ENCODE peak calls at places on chromosomes 5 and 9, in four cellular contexts. A is heart right ventricle, Y is cardiac muscle cell, N is hepatocyte. C is an unnamed sample.
A peak's percentile ranks its signal among the peaks of the same experiment; 100 is the strongest.

GRCh38 chr9:112288029-112288428 is 45.4 kb downstream of the PTBP3 start:
- DNase-seq in N (no peak), A (no peak), Y (peak; percentile 32), C (no peak)

GRCh38 chr5:61162010-61162831 is at the start of gene SMIM15:
- DNase-seq in Y (peak; percentile 90), A (peak; percentile 89), N (peak; percentile 95), C (peak; percentile 83)

GRCh38 chr5:32428426-32428825 is 16.1 kb downstream of the ZFR start:
- DNase-seq in A (no peak), Y (no peak), N (no peak), C (no peak)

GRCh38 chr5:1011226-1011631 is 2.6 kb downstream of the NKD2 start:
- DNase-seq in A (peak; percentile 16), Y (peak; percentile 28), N (peak; percentile 63), C (no peak)

GRCh38 chr9:96061293-96061987 is 185.9 kb downstream of the ERCC6L2 start:
- DNase-seq in Y (peak; percentile 77), A (no peak), N (peak; percentile 65), C (no peak)

GRCh38 chr9:124217839-124218437 is 39.8 kb upstream of the NEK6 start:
- DNase-seq in Y (no peak), A (no peak), N (no peak), C (peak; percentile 19)

GRCh38 chr9:77959803-77960202 is 71.8 kb downstream of the GNAQ start:
- DNase-seq in N (no peak), Y (no peak), A (no peak), C (no peak)

GRCh38 chr5:32538031-32538547 is 47.3 kb upstream of the SUB1 start:
- DNase-seq in N (no peak), Y (peak; percentile 49), A (peak; percentile 29), C (no peak)

GRCh38 chr5:107526263-107526937 is 144.3 kb downstream of the EFNA5 start:
- DNase-seq in Y (peak; percentile 26), A (no peak), N (no peak), C (no peak)

GRCh38 chr5:375921-376871 is 54.7 kb downstream of the AHRR start:
- DNase-seq in N (no peak), Y (no peak), A (no peak), C (peak; percentile 6)

GRCh38 chr5:150640311-150641005 is at the start of gene SYNPO:
- DNase-seq in N (peak; percentile 87), Y (peak; percentile 99), A (peak; percentile 74), C (no peak)

GRCh38 chr5:10792336-10792735 is 31.3 kb upstream of the DAP start:
- DNase-seq in Y (no peak), N (no peak), A (no peak), C (no peak)

GRCh38 chr9:109487247-109487646 is 10.9 kb downstream of the PTPN3 start:
- DNase-seq in Y (no peak), N (peak; percentile 32), A (no peak), C (no peak)

GRCh38 chr9:137178201-137178938 is 6.5 kb upstream of the TMEM210 start:
- DNase-seq in A (no peak), Y (no peak), N (no peak), C (no peak)

GRCh38 chr5:1538741-1539392 is 15.1 kb upstream of the LPCAT1 start:
- DNase-seq in Y (no peak), N (no peak), A (no peak), C (peak; percentile 3)

GRCh38 chr9:38401994-38402393 is 9.5 kb downstream of the ALDH1B1 start:
- DNase-seq in N (no peak), A (no peak), Y (no peak), C (no peak)

GRCh38 chr5:65100846-65101678 is 332.3 kb downstream of the CWC27 start:
- DNase-seq in N (peak; percentile 80), A (peak; percentile 45), Y (peak; percentile 92), C (no peak)

GRCh38 chr9:19270421-19270949 is 40.0 kb downstream of the DENND4C start:
- DNase-seq in N (no peak), A (no peak), Y (no peak), C (no peak)

GRCh38 chr9:88173378-88173999 is 35.2 kb upstream of the SPATA31C2 start:
- DNase-seq in A (peak; percentile 27), Y (peak; percentile 85), N (peak; percentile 70), C (no peak)

GRCh38 chr5:22549876-22550671 is 303.1 kb downstream of the CDH12 start:
- DNase-seq in A (no peak), Y (no peak), N (no peak), C (no peak)

GRCh38 chr5:160439205-160439600 is 17.5 kb downstream of the PTTG1 start:
- DNase-seq in A (peak; percentile 86), Y (peak; percentile 85), N (peak; percentile 85), C (peak; percentile 80)

GRCh38 chr5:115961413-115962238 is 649 bp upstream of the LVRN start:
- DNase-seq in Y (no peak), N (no peak), A (peak; percentile 6), C (no peak)

GRCh38 chr5:180343110-180343845 is 9.9 kb downstream of the GFPT2 start:
- DNase-seq in N (no peak), Y (peak; percentile 74), A (no peak), C (no peak)

GRCh38 chr9:133939845-133940244 is 52.3 kb downstream of the VAV2 start:
- DNase-seq in N (no peak), Y (no peak), A (no peak), C (no peak)

GRCh38 chr5:14036514-14036913 is 92.0 kb upstream of the DNAH5 start:
- DNase-seq in N (peak; percentile 26), A (no peak), Y (no peak), C (no peak)

GRCh38 chr9:113381909-113382411 is 5.2 kb upstream of the HDHD3 start:
- DNase-seq in Y (no peak), N (peak; percentile 84), A (no peak), C (peak; percentile 71)

GRCh38 chr5:147509710-147510651 is at the start of gene DPYSL3:
- DNase-seq in A (peak; percentile 77), N (peak; percentile 87), Y (peak; percentile 89), C (peak; percentile 33)

GRCh38 chr5:143488372-143488771 is 84.9 kb upstream of the NR3C1 start:
- DNase-seq in Y (no peak), N (no peak), A (no peak), C (no peak)

GRCh38 chr5:68258531-68258930 is 43.0 kb downstream of the PIK3R1 start:
- DNase-seq in Y (no peak), N (no peak), A (no peak), C (no peak)

GRCh38 chr9:126148523-126148870 is 178.1 kb upstream of the MVB12B start:
- DNase-seq in Y (no peak), A (no peak), N (no peak), C (no peak)

GRCh38 chr5:169169786-169170185 is 131.2 kb downstream of the SLIT3 start:
- DNase-seq in Y (no peak), A (no peak), N (no peak), C (no peak)

GRCh38 chr5:31492824-31493223 is 39.1 kb downstream of the DROSHA start:
- DNase-seq in A (no peak), Y (peak; percentile 14), N (no peak), C (no peak)

GRCh38 chr9:38619556-38620447 is 594 bp downstream of the ANKRD18A start:
- DNase-seq in Y (no peak), N (peak; percentile 14), A (no peak), C (no peak)

GRCh38 chr5:34918025-34918424 is 2.5 kb downstream of the BRIX1 start:
- DNase-seq in N (no peak), Y (no peak), A (no peak), C (no peak)

GRCh38 chr5:34915139-34915855 is at the start of the genes BRIX1 and RAD1:
- DNase-seq in N (peak; percentile 98), Y (peak; percentile 98), A (peak; percentile 95), C (peak; percentile 95)

GRCh38 chr5:34914671-34915138 is 599 bp downstream of the RAD1 start:
- DNase-seq in A (peak; percentile 20), Y (peak; percentile 38), N (peak; percentile 31), C (no peak)

GRCh38 chr5:34915856-34916192 is 313 bp downstream of the BRIX1 start:
- DNase-seq in A (no peak), N (peak; percentile 20), Y (no peak), C (no peak)

GRCh38 chr5:34916518-34916917 is 1.0 kb downstream of the BRIX1 start:
- DNase-seq in Y (no peak), A (no peak), N (no peak), C (no peak)
- H3K4me3 ChIP-seq in Y (peak overlapping the region; percentile 97), A (peak overlapping the region; percentile 87), N (peak overlapping the region; percentile 85), C (peak overlapping the region; percentile 100)

DNA sequence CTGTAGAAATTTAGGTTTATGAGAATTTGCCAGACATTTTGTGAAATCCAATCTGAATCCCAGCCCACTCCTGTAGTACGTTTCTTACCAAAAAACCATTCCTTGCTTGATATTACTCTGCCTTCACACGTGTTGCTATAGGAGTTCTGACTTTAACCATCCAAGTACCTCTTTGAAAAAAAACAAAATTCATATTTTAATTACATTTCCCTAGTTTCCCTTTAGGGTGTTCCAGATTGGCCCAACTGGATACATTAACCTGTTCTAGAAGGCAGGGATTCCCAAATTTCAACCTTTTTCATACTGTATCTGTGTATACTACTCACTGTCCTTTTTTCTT is 1.4 kb upstream of the PJA2 start:
- DNase-seq in Y (no peak), A (no peak), N (no peak), C (no peak)
- H3K27ac ChIP-seq in Y (peak overlapping the region; percentile 97), A (peak overlapping the region; percentile 97), N (peak overlapping the region; percentile 93), C (peak overlapping the region; percentile 97)

DNA sequence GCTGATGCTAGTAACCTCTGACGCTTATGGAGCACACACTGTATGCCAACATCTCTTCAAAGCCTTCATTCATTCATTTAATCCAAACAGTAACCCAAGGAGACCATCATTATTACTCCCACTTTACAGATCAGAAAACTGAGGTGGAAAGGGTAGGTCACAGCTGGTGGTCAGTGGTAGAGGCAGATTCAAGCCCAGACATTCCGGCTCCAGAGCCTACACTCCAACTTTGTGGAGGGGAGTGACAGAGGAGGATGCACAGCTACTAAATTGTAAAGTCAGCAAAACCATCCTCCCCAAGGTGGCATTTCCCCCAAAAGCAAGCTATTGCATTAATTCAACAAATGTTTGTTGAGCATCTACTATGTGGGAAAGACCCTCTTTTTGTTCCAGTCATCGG is 110.5 kb upstream of the CPEB4 start:
- DNase-seq in N (no peak), Y (no peak), A (no peak), C (no peak)
- H3K4me3 ChIP-seq in N (no peak overlapping the region), Y (no peak overlapping the region), A (no peak overlapping the region), C (no peak overlapping the region)

DNA sequence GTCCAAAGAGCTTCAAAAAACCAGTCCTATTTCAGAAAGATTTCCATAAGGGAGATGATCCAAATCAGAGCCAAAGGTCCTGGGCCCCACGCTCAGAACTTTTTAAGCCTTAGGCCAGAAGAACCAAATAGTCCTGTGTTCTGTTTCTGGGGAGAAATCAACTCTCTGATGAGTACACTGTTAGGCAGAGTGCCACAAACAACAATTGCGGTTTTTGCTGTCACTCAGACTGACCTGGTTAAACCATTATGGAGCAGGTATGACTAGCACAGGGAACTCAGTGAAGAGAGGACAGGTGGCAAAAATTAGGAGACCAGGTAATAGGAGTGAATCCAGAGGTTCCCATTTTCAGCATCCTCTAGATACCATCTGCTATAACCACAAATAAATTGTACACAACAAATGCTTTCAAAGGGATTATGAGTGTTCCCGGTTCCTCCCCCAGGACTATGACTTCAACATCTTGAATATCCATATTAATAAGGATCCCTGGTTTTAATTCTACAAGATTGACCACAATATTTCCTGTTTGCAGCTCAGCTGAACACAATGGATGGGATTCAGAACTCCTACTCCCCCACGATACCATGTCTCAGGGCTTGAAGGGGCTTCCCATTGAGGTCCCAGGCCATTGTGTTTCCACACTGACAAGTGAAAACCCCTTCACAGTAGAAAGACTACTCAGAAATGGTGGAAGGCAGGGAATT is 52.1 kb upstream of the FREM1 start:
- DNase-seq in N (no peak), Y (peak; percentile 17), A (no peak), C (peak; percentile 60)
- H3K27ac ChIP-seq in N (peak overlapping the region; percentile 70), Y (no peak overlapping the region), A (no peak overlapping the region), C (peak overlapping the region; percentile 37)